ENCODE peak calls at places on chromosomes 13 and 19, in nine cellular contexts. K is upper lobe of right lung; Q is OCI-LY7; I is CD4-positive, alpha-beta T cell; J is AG09319; F is choroid plexus epithelial cell; T is HFFc6; Y is stomach; M is fibroblast of the aortic adventitia. H is an unnamed sample.

GRCh38 chr13:101454767-101455166 is 2.3 kb downstream of the ITGBL1 start:
- DNase-seq in K (no peak), Q (no peak), I (no peak), J (no peak), F (peak), T (peak), Y (no peak), M (peak), H (no peak)

GRCh38 chr13:97851269-97851668 is 102.2 kb upstream of the IPO5 start:
- DNase-seq in K (no peak), Q (no peak), I (no peak), J (no peak), F (no peak), T (no peak), Y (no peak), M (peak), H (peak)

GRCh38 chr13:43905435-43906031 is 25.8 kb downstream of the LACC1 start:
- DNase-seq in K (no peak), Q (peak), I (no peak), J (no peak), F (peak), T (peak), Y (no peak), M (peak), H (peak)

GRCh38 chr13:95603887-95604533 is 40.5 kb downstream of the DZIP1 start:
- DNase-seq in K (peak), Q (no peak), I (no peak), J (no peak), F (peak), T (no peak), Y (peak), M (peak), H (no peak)

GRCh38 chr13:37448072-37448471 is 150.5 kb downstream of the POSTN start:
- DNase-seq in K (no peak), Q (no peak), I (no peak), J (no peak), F (no peak), T (no peak), Y (no peak), M (no peak), H (peak)

GRCh38 chr13:30429721-30430694 is 7.7 kb downstream of the UBE2L5 start:
- DNase-seq in K (no peak), Q (no peak), I (no peak), J (no peak), F (peak), T (peak), Y (no peak), M (peak), H (peak)

GRCh38 chr13:71079638-71080037 is 787.4 kb downstream of the DACH1 start:
- DNase-seq in K (no peak), Q (no peak), I (no peak), J (no peak), F (peak), T (no peak), Y (no peak), M (no peak), H (no peak)

GRCh38 chr19:41997851-41998229 is 3.8 kb upstream of the ATP1A3 start:
- DNase-seq in K (no peak), Q (peak), I (no peak), J (no peak), F (no peak), T (no peak), Y (no peak), M (no peak), H (no peak)

GRCh38 chr19:43224855-43225253 is 19.4 kb upstream of the PSG4 start:
- DNase-seq in K (no peak), Q (no peak), I (no peak), J (no peak), F (no peak), T (no peak), Y (no peak), M (no peak), H (no peak)

DNA sequence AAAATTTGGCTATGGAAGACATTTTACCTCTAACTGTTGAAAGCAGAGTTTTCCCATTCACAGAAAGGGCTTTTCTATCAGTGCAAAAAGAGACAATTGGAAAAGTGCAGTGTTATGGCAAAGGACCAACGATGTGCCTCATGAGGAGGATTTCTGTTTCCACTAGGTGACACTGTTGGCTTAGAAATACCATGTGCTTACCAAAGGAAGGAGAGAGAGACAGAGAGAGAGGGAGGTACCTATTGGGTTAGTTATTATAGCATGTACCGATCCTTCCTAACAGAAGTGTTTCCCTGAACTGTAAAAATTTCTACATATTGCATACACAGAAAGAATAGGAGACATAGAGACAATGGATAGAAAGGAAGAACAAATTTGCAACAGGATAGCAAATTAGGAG is 23.9 kb upstream of the PSG4 start:
- DNase-seq in K (no peak), Q (peak), I (no peak), J (no peak), F (no peak), T (no peak), Y (no peak), M (peak), H (peak)
- TF ChIP-seq CTCF in K (no peak), Q (peak), I (no peak), J (peak), F (no peak), T (no peak), Y (no peak), M (peak), H (peak)

DNA sequence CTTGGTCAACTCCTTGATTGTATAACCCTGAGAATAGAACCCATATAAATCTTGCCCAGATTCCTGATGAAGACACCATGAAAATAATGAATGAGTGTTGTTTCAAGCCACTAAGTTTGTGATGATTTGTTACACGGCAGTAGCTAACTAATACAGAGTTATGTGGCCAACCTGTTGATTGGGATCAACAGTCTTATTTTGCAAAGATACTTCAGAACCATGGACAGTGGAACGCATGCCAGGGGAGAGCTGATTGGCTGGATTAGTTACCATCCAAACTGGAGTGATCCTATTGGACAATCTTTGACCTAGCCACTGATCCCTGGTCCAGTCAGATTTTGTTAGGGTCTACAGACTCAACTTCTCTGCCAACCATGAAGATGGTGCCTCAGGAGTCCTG is 26.6 kb downstream of the CD70 start:
- DNase-seq in K (no peak), Q (peak), I (no peak), J (no peak), F (peak), T (no peak), Y (no peak), M (peak), H (peak)
- TF ChIP-seq CTCF in K (no peak), Q (no peak), I (no peak), J (no peak), F (no peak), T (no peak), Y (no peak), M (no peak), H (no peak)

GRCh38 chr13:110561335-110562033 is at the start of gene RAB20:
- DNase-seq in K (peak), Q (peak), I (peak), J (peak), F (peak), T (peak), Y (peak), M (peak), H (peak)
- TF ChIP-seq CTCF in K (no peak), Q (no peak), I (no peak), J (no peak), F (no peak), T (no peak), Y (no peak), M (no peak), H (no peak)

DNA sequence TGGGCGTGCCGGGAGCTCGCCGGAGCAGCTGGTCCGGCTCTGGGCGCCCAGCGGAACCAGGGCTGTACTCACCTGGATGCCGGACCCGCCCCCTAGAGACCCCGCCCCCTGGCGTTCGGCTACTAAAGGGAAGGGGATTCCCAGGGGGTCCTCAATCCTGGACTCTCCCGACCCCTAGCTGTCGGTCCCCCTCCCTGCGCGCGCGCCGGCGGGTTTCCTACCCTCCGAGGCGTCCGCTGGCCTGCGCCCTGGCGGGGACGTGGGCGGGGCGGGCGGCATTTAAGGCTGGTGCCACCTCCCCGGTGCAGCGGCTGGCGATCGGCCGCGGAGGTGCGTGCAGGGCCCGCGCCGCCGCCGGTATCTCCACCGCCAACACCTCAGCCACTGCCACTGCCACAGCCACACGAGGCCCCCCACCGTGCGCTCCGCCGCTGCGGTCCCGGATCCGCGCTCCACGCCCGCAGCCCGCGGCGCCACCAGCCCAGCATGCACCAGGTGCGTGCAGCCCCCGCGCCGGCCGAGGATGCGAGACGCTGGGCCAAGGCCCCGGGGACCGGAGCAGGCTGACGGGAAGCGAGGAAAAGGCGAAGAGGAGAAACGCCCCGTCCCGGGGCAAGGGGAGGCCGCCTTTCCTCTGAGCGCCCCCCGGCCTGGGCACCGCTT is at the start of gene ATP12A:
- DNase-seq in K (no peak), Q (no peak), I (peak), J (no peak), F (no peak), T (no peak), Y (peak), M (no peak), H (no peak)
- TF ChIP-seq CTCF in K (peak), Q (peak), I (no peak), J (no peak), F (peak), T (no peak), Y (no peak), M (no peak), H (no peak)

GRCh38 chr13:111259058-111259457 is 61.4 kb upstream of the TEX29 start:
- DNase-seq in K (no peak), Q (no peak), I (no peak), J (no peak), F (no peak), T (no peak), Y (no peak), M (no peak), H (no peak)
- TF ChIP-seq CTCF in K (no peak), Q (no peak), I (no peak), J (no peak), F (no peak), T (no peak), Y (no peak), M (no peak), H (no peak)

H was measured in fibroblast of villous mesenchyme.